ENCODE peak calls at places on chromosomes 12 and 14, in ten cellular contexts. Q is spleen; A is GM23338; L is GM23248; P is CD8-positive, alpha-beta T cell; M is CD8-positive, alpha-beta memory T cell; F is right cardiac atrium; V is GM12878; K is mucosa of descending colon; T is SJSA1. I is an unnamed sample.

GRCh38 chr14:62776300-62776699 is 269.0 kb downstream of the KCNH5 start:
- DNase-seq in Q (no peak), A (no peak), L (no peak), P (no peak), M (no peak), F (no peak), V (no peak), K (no peak), T (no peak), I (no peak)

GRCh38 chr14:55059333-55059732 is 7.9 kb downstream of the MAPK1IP1L start:
- DNase-seq in Q (no peak), A (no peak), L (no peak), P (no peak), M (no peak), F (no peak), V (no peak), K (no peak), T (no peak), I (no peak)

GRCh38 chr12:32611986-32612385 is 67.1 kb upstream of the DNM1L start:
- DNase-seq in Q (no peak), A (no peak), L (no peak), P (no peak), M (no peak), F (peak), V (no peak), K (no peak), T (no peak), I (no peak)

GRCh38 chr12:116160196-116160595 is 117.3 kb downstream of the MED13L start:
- DNase-seq in Q (no peak), A (no peak), L (peak), P (no peak), M (no peak), F (no peak), V (no peak), K (no peak), T (no peak), I (no peak)

GRCh38 chr12:16524378-16524777 is 81.6 kb downstream of the LMO3 start:
- DNase-seq in Q (no peak), A (no peak), L (peak), P (no peak), M (no peak), F (no peak), V (no peak), K (no peak), T (no peak), I (no peak)

GRCh38 chr14:64826845-64827244 is 52.9 kb downstream of the SPTB start:
- DNase-seq in Q (no peak), A (no peak), L (peak), P (no peak), M (no peak), F (no peak), V (no peak), K (no peak), T (no peak), I (no peak)

GRCh38 chr12:82413994-82414393 is 55.7 kb downstream of the METTL25 start:
- DNase-seq in Q (no peak), A (no peak), L (no peak), P (no peak), M (no peak), F (no peak), V (no peak), K (no peak), T (no peak), I (no peak)

GRCh38 chr12:87363497-87364084 is 665.6 kb downstream of the C12orf50 start:
- DNase-seq in Q (no peak), A (no peak), L (no peak), P (no peak), M (no peak), F (no peak), V (no peak), K (no peak), T (no peak), I (no peak)

GRCh38 chr12:124453419-124454351 is 113.7 kb downstream of the NCOR2 start:
- DNase-seq in Q (peak), A (no peak), L (peak), P (peak), M (peak), F (peak), V (peak), K (peak), T (peak), I (peak)

GRCh38 chr12:62631531-62632520 is 165.2 kb downstream of the MON2 start:
- DNase-seq in Q (peak), A (peak), L (peak), P (no peak), M (peak), F (peak), V (no peak), K (peak), T (peak), I (peak)
- H3K4me3 ChIP-seq in Q (peak), A (peak), L (peak), P (peak), M (peak), F (peak), V (peak), K (no peak), T (peak), I (peak)

DNA sequence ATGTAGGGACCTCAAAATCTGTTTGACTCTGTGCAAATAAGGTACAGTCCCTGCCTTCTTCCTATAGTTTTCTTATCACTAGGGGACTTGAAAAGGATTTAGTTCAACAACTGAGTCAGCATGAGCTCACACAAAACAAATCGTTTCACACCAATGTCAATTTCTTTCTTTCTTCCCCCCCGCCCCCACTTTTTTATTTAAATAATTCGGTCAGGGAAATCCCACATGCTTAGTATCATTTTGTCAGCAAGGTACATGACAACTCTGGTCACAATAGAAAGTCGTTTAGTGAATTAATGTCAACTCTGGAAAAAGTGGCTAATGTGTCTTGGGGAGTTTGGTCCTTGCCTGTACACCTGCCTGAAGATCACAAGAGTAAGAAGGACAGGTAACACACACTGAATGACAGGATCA is 232.2 kb upstream of the PLEKHG7 start:
- DNase-seq in Q (no peak), A (no peak), L (no peak), P (no peak), M (no peak), F (no peak), V (peak), K (no peak), T (no peak), I (no peak)
- H3K4me3 ChIP-seq in Q (no peak), A (no peak), L (no peak), P (no peak), M (no peak), F (no peak), V (peak), K (no peak), T (no peak), I (no peak)

DNA sequence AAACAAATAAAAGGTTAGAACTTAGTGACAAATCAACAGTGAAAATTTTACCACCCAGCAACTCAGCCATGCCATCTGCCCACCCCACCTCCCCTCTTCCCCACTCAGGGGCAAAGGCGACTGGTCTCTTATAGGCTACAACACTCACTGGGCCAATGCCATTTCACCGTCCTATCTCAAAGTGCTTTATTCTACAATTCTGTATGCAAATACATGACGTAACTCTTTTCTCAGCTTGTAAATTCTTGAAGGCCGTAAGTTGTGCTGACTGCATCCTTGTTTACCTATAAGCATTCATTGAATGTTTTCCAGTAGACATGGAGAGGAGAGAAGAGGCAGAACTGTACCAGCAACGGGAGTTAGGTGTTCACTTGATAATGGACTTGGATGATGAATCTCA is 15.6 kb downstream of the BCL2L14 start:
- DNase-seq in Q (no peak), A (no peak), L (no peak), P (no peak), M (no peak), F (no peak), V (no peak), K (peak), T (no peak), I (no peak)
- H3K4me3 ChIP-seq in Q (no peak), A (no peak), L (no peak), P (no peak), M (no peak), F (no peak), V (no peak), K (no peak), T (no peak), I (no peak)

GRCh38 chr12:122024132-122024785 is 2.6 kb downstream of the BCL7A start:
- DNase-seq in Q (no peak), A (peak), L (peak), P (no peak), M (no peak), F (no peak), V (no peak), K (no peak), T (no peak), I (no peak)
- H3K4me3 ChIP-seq in Q (peak), A (peak), L (peak), P (no peak), M (no peak), F (peak), V (peak), K (no peak), T (no peak), I (no peak)

GRCh38 chr12:34295366-34296142 is 273.3 kb downstream of the ALG10 start:
- DNase-seq in Q (peak), A (no peak), L (no peak), P (no peak), M (no peak), F (peak), V (no peak), K (no peak), T (no peak), I (peak)

GRCh38 chr12:34297126-34297789 is 275.0 kb downstream of the ALG10 start:
- DNase-seq in Q (peak), A (no peak), L (no peak), P (no peak), M (no peak), F (peak), V (no peak), K (no peak), T (no peak), I (peak)

GRCh38 chr12:34297790-34298164 is 275.5 kb downstream of the ALG10 start:
- DNase-seq in Q (peak), A (no peak), L (no peak), P (no peak), M (no peak), F (no peak), V (no peak), K (no peak), T (no peak), I (peak)

GRCh38 chr12:34294671-34295365 is 272.5 kb downstream of the ALG10 start:
- DNase-seq in Q (no peak), A (no peak), L (no peak), P (no peak), M (no peak), F (peak), V (no peak), K (no peak), T (no peak), I (peak)

GRCh38 chr12:34296143-34297041 is 274.1 kb downstream of the ALG10 start:
- DNase-seq in Q (peak), A (no peak), L (no peak), P (no peak), M (no peak), F (peak), V (no peak), K (no peak), T (no peak), I (peak)
- H3K4me3 ChIP-seq in Q (no peak), A (no peak), L (no peak), P (no peak), M (no peak), F (no peak), V (no peak), K (no peak), T (no peak), I (no peak)

DNA sequence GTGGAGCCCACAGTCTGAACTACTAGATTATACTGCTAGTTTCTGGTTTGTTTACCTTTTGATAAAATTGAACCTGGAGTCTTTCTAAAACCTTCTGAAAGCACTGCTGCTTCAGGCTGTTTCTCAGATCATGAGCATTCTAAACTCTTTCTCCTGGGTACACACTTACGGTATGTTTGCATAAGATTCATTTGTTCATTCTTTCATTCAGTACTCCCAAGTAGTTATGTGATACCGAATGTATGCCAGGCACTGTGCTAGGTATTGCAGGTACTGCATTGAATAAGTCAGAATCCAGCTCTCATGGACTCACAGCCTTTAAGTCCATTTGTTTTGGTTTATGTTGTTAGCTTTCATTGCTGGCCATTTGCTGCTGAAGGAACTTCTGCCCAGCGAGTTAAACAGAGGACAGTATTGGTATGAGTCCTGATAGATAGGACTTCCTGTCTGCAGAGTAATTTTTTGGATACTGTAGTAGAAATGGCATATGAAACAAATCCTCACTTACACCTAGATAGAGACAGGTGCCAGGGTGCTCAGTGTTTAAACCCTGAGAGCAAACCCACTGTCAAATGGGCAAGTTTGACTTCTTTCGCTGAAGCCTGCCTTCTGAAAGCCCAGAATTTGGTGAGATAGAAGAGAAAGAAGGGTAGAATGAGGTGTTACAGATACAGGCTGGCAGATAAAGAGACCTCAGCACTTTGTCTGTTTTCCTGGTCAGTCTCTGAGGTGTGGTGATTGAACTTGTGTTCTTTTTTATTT is 2.1 kb downstream of the SUSD6 start:
- DNase-seq in Q (no peak), A (no peak), L (no peak), P (no peak), M (no peak), F (no peak), V (no peak), K (no peak), T (no peak), I (no peak)
- H3K4me3 ChIP-seq in Q (peak), A (peak), L (peak), P (peak), M (peak), F (peak), V (peak), K (no peak), T (no peak), I (peak)

GRCh38 chr14:59358774-59359173 is 106.4 kb downstream of the GPR135 start:
- DNase-seq in Q (no peak), A (no peak), L (no peak), P (no peak), M (no peak), F (no peak), V (no peak), K (peak), T (no peak), I (no peak)

GRCh38 chr14:59359451-59360124 is 105.6 kb downstream of the GPR135 start:
- DNase-seq in Q (no peak), A (no peak), L (peak), P (no peak), M (no peak), F (no peak), V (peak), K (no peak), T (no peak), I (no peak)

GRCh38 chr14:59363545-59364226 is 101.5 kb downstream of the GPR135 start:
- DNase-seq in Q (no peak), A (no peak), L (peak), P (no peak), M (no peak), F (no peak), V (no peak), K (no peak), T (no peak), I (no peak)

GRCh38 chr14:59362533-59362932 is 102.6 kb downstream of the GPR135 start:
- DNase-seq in Q (no peak), A (no peak), L (peak), P (no peak), M (no peak), F (no peak), V (no peak), K (no peak), T (no peak), I (no peak)

GRCh38 chr14:59360923-59361794 is 104.0 kb downstream of the GPR135 start:
- DNase-seq in Q (peak), A (no peak), L (peak), P (no peak), M (no peak), F (peak), V (no peak), K (peak), T (no peak), I (peak)
- H3K4me3 ChIP-seq in Q (no peak), A (no peak), L (no peak), P (no peak), M (no peak), F (no peak), V (peak), K (no peak), T (no peak), I (no peak)